ENCODE peak calls at places on chromosome 1, in six cellular contexts. N is Right ventricle myocardium superior, P is NCI-H2081 treated with DMSO at 0.1 percent for 48 hours, R is cardiac fibroblast, B is HFF-Myc, Z is Peyer's patch. I is an unnamed sample.

GRCh38 chr1:36522021-36522420 is 39.3 kb upstream of the CSF3R start:
- DNase-seq in P (no peak), N (no peak), Z (no peak), R (no peak), B (no peak), I (no peak)

GRCh38 chr1:233261206-233261605 is 34.3 kb downstream of the PCNX2 start:
- DNase-seq in Z (no peak), B (no peak), R (no peak), N (no peak), P (no peak), I (no peak)

GRCh38 chr1:240004086-240004749 is 87.5 kb upstream of the FMN2 start:
- DNase-seq in R (peak), N (no peak), B (peak), Z (no peak), P (no peak), I (no peak)

GRCh38 chr1:177145102-177145779 is 19.3 kb downstream of the ASTN1 start:
- DNase-seq in N (no peak), Z (no peak), R (no peak), P (no peak), B (no peak), I (no peak)

GRCh38 chr1:78843111-78843908 is 163.2 kb downstream of the ADGRL4 start:
- DNase-seq in R (peak), B (peak), P (no peak), N (no peak), Z (no peak), I (no peak)

GRCh38 chr1:113399063-113399583 is 8.8 kb downstream of the MAGI3 start:
- DNase-seq in R (no peak), N (no peak), P (no peak), Z (no peak), B (no peak), I (no peak)

GRCh38 chr1:209685835-209686234 is 10.6 kb downstream of the G0S2 start:
- DNase-seq in Z (no peak), B (no peak), R (no peak), P (no peak), N (no peak), I (no peak)

GRCh38 chr1:202014915-202015676 is 4.7 kb downstream of the ELF3 start:
- DNase-seq in B (no peak), R (no peak), N (no peak), Z (no peak), P (no peak), I (no peak)

GRCh38 chr1:242199861-242200458 is 201.1 kb upstream of the MAP1LC3C start:
- DNase-seq in Z (no peak), N (no peak), R (no peak), P (no peak), B (no peak), I (no peak)

GRCh38 chr1:47262787-47263413 is 30.9 kb upstream of the TAL1 start:
- DNase-seq in Z (no peak), B (peak), N (no peak), R (peak), P (no peak), I (peak)

GRCh38 chr1:240613353-240614142 is 1.6 kb upstream of the GREM2 start:
- DNase-seq in P (no peak), N (no peak), B (no peak), R (no peak), Z (no peak), I (no peak)

GRCh38 chr1:38690790-38691189 is 168.8 kb downstream of the RRAGC start:
- DNase-seq in Z (no peak), B (no peak), P (no peak), N (no peak), R (peak), I (no peak)

GRCh38 chr1:168148916-168149315 is 12.2 kb upstream of the GPR161 start:
- DNase-seq in P (no peak), Z (no peak), N (no peak), B (no peak), R (no peak), I (no peak)

GRCh38 chr1:28606771-28607170 is 14.7 kb downstream of the RAB42 start:
- DNase-seq in R (no peak), B (no peak), N (no peak), Z (no peak), P (no peak), I (no peak)

GRCh38 chr1:100988121-100988520 is 37.5 kb downstream of the DPH5 start:
- DNase-seq in B (no peak), P (no peak), N (no peak), Z (no peak), R (no peak), I (no peak)

GRCh38 chr1:228059536-228060457 is 22.7 kb upstream of the ARF1 start:
- DNase-seq in P (no peak), R (peak), B (no peak), Z (peak), N (peak), I (no peak)

GRCh38 chr1:160400284-160400645 is at the start of gene VANGL2:
- DNase-seq in Z (peak), N (peak), P (no peak), B (no peak), R (peak), I (peak)

GRCh38 chr1:227654858-227655752 is 80.0 kb downstream of the JMJD4 start:
- DNase-seq in R (peak), B (no peak), Z (no peak), N (no peak), P (no peak), I (no peak)

GRCh38 chr1:101371259-101371658 is 134.4 kb downstream of the S1PR1 start:
- DNase-seq in R (peak), N (no peak), B (peak), P (no peak), Z (no peak), I (peak)

GRCh38 chr1:231446138-231446537 is 24.1 kb upstream of the EGLN1 start:
- DNase-seq in B (no peak), R (no peak), N (no peak), P (no peak), Z (no peak), I (no peak)

GRCh38 chr1:40862008-40862863 is at the start of gene CITED4:
- DNase-seq in Z (peak), B (peak), P (peak), N (peak), R (peak), I (peak)